ENCODE peak calls at places on chromosomes 1 and 21, in nine cellular contexts. O is A549, B is stomach, U is spleen, X is right lobe of liver, V is body of pancreas, H is upper lobe of left lung, R is ovary, Z is lower leg skin. E is an unnamed sample.

GRCh38 chr1:236326432-236326831 is 44.7 kb upstream of the ERO1B start:
- DNase-seq in X (no peak), H (no peak), B (no peak), R (no peak), O (no peak), U (no peak), Z (no peak), V (no peak), E (no peak)

GRCh38 chr1:26418865-26419349 is 8.3 kb downstream of the LIN28A start:
- DNase-seq in O (no peak), R (no peak), X (no peak), Z (no peak), H (no peak), B (no peak), V (no peak), U (no peak), E (no peak)

GRCh38 chr1:4495809-4496208 is 158.6 kb upstream of the AJAP1 start:
- DNase-seq in O (no peak), V (no peak), H (no peak), B (no peak), Z (no peak), U (peak), X (no peak), R (no peak), E (no peak)

GRCh38 chr1:108703939-108704338 is 8.8 kb upstream of the FNDC7 start:
- DNase-seq in R (no peak), H (no peak), Z (no peak), V (no peak), O (no peak), U (no peak), X (no peak), B (no peak), E (no peak)

GRCh38 chr1:226763741-226764264 is 24.7 kb upstream of the ITPKB start:
- DNase-seq in B (no peak), U (no peak), X (no peak), V (no peak), O (peak), Z (no peak), R (no peak), H (no peak), E (no peak)

GRCh38 chr1:201861448-201861847 is 27.2 kb upstream of the SHISA4 start:
- DNase-seq in V (no peak), X (no peak), B (no peak), Z (no peak), O (no peak), H (no peak), R (no peak), U (no peak), E (no peak)

GRCh38 chr1:173016409-173016808 is 34.3 kb downstream of the TNFSF18 start:
- DNase-seq in Z (no peak), V (no peak), X (no peak), O (no peak), H (no peak), R (no peak), B (no peak), U (no peak), E (no peak)

GRCh38 chr21:28754127-28754611 is 238.5 kb downstream of the LTN1 start:
- DNase-seq in B (no peak), H (no peak), V (no peak), U (no peak), R (no peak), X (no peak), Z (no peak), O (no peak), E (no peak)

GRCh38 chr1:161037661-161038522 is 872 bp downstream of the TSTD1 start:
- DNase-seq in U (no peak), H (no peak), X (no peak), B (no peak), O (no peak), Z (no peak), R (no peak), V (peak), E (no peak)

DNA sequence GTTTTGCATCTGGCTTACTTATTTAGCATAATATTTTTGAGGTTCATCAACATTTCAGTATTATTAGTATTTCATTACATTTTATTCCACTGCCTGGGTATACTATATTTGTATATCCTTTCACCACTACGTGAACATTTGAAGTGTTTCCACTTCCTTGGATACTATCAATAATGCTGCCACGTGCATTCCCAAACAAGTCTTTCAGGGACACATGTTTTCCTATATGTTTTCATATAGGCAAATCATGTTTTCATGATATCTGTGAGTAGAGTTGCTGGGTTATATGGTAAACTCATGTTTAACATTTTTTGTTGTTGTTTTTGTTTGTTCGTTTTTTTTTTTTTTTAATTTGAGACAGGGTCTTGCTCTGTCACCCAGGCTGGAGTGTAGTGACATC is 380.1 kb downstream of the OMA1 start:
- DNase-seq in Z (no peak), U (no peak), H (no peak), B (no peak), X (no peak), V (no peak), R (no peak), O (no peak), E (no peak)
- TF ChIP-seq POLR2A in Z (no peak), U (no peak), H (no peak), B (no peak), X (no peak), V (no peak), R (no peak), O (no peak), E (no peak)

DNA sequence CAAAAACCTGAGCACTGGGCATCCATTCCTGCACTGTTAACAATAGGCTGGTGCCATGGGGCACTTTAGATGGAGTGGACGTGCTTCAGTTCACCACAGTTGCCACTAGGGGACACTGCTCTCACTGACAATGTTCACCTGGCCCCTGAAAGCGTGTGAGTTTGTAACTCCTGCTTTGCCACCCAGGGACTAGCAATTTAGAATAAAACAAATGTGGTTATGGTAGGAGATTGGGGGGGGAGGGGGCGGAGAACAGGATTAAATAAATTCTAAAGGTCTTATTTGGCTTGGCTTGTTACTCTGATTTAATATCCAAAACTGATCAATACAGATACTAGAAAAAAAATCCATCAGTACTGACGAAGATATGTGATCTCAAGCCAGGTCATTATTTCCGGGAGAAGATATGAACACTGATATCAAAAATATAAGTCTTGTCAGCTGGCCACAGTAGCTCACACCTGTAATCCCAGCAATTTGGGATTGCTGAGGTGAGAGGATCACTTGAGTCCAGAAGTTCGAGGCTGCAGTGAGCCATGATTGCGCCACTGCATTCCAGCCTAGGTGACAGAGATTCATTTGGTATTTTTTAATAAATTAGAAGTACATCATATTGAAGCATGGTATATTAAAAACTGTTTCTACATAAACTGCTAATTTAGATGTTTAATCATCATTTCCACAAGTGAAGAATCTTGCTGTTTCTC is 23.2 kb downstream of the INTS7 start:
- DNase-seq in U (peak), H (no peak), R (peak), B (peak), Z (peak), X (peak), V (peak), O (peak), E (peak)
- TF ChIP-seq POLR2A in U (no peak), H (no peak), R (no peak), B (no peak), Z (no peak), X (no peak), V (no peak), O (no peak), E (no peak)

DNA sequence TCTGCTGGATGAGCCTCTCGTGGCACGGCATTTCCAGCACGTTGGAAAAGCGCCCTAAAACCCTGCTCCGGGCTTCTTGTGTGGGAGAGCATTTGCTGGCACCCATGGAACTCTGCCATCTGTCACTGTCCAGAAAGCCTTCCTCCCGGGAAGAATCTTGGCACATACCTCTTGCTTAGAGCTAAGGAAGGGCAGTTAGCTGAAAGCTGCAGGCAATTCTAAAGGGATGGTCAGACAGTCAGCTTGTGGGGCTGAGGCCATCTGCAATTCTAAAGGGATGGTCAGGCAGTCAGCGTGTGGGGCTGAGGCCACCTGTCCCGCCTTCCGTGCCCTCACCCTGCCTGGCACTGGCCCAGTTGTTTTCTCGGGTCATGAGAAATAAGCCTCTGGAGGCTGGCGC is 139.0 kb upstream of the TMEM51 start:
- DNase-seq in O (no peak), Z (no peak), H (no peak), V (no peak), R (no peak), U (no peak), X (no peak), B (no peak), E (no peak)
- TF ChIP-seq POLR2A in O (no peak), Z (no peak), H (no peak), V (no peak), R (no peak), U (no peak), X (no peak), B (no peak), E (no peak)

DNA sequence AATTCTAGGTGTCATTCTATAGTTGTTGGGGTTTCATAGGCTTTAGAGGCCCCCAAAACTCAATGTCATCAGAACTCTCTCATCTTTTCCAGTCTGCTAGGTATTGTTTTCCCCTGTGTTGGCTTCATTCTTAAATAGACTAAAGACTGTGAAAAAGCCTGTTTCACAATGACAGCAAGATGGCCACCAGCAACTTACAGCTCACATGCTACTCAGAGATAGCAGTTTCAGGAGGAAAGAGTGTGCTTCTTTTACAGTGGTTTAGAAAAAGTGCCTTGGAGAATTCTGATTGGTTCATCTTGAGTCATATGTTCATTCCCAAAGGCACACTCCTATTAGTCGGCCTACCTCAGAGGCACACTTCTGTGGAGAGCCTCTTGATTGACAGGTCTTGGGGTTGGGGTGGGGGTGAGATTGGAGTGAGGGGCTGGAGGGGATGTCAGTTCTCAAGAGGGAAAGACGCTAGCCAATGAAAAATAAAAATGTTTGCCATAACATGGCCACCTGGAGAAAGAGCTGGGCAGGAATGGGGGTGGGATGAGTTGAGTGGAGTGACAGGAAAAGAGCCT is 8.5 kb downstream of the IL23R start:
- DNase-seq in V (no peak), B (no peak), R (no peak), O (no peak), U (no peak), H (no peak), Z (no peak), X (no peak), E (no peak)
- TF ChIP-seq POLR2A in V (no peak), B (no peak), R (no peak), O (no peak), U (no peak), H (no peak), Z (no peak), X (no peak), E (no peak)

E was measured in erythroblast.